ENCODE peak calls at places on chromosomes 6 and 20, in nine cellular contexts. M is lung, O is T-cell, E is endothelial cell of umbilical vein, C is psoas muscle, V is NCI-H524, Q is NCI-H1092, L is sigmoid colon, B is skeletal muscle cell. P is an unnamed sample.

GRCh38 chr6:111444794-111445193 is 38.2 kb downstream of the REV3L start:
- DNase-seq in C (no peak), E (no peak), V (no peak), M (no peak), L (no peak), O (no peak), B (no peak), Q (no peak), P (no peak)

GRCh38 chr6:26270903-26271639 is 93.9 kb upstream of the BTN3A2 start:
- DNase-seq in M (peak), O (peak), C (no peak), Q (peak), V (peak), E (peak), L (peak), B (no peak), P (peak)

GRCh38 chr6:37260063-37260843 is 2.3 kb upstream of the TMEM217 start:
- DNase-seq in E (no peak), Q (no peak), V (no peak), M (no peak), O (no peak), L (no peak), C (no peak), B (no peak), P (no peak)

GRCh38 chr6:56580271-56580670 is 62.4 kb downstream of the DST start:
- DNase-seq in M (no peak), L (no peak), Q (no peak), O (no peak), C (no peak), B (no peak), E (no peak), V (no peak), P (no peak)

GRCh38 chr6:170096191-170096802 is 194.6 kb downstream of the DLL1 start:
- DNase-seq in B (no peak), V (no peak), M (no peak), Q (no peak), C (no peak), L (peak), O (no peak), E (no peak), P (no peak)

GRCh38 chr20:19492937-19493336 is 265.1 kb upstream of the RIN2 start:
- DNase-seq in E (no peak), M (no peak), C (no peak), Q (peak), V (peak), B (no peak), O (no peak), L (no peak), P (no peak)

GRCh38 chr6:149052350-149053106 is 265.0 kb upstream of the TAB2 start:
- DNase-seq in M (no peak), L (no peak), E (no peak), C (no peak), B (no peak), Q (no peak), V (no peak), O (no peak), P (no peak)

GRCh38 chr6:43785220-43785752 is 15.3 kb downstream of the VEGFA start:
- DNase-seq in O (no peak), M (no peak), V (no peak), L (no peak), B (no peak), E (no peak), C (no peak), Q (no peak), P (no peak)

GRCh38 chr6:131565041-131565440 is 8.0 kb upstream of the ARG1 start:
- DNase-seq in B (no peak), L (no peak), M (no peak), Q (no peak), V (no peak), E (no peak), O (no peak), C (no peak), P (no peak)

GRCh38 chr6:116876635-116877611 is at the start of gene RFX6:
- DNase-seq in E (no peak), M (no peak), C (no peak), V (no peak), Q (no peak), B (no peak), O (no peak), L (no peak), P (no peak)

GRCh38 chr20:8616792-8617191 is 452.1 kb upstream of the PLCB4 start:
- DNase-seq in B (peak), M (no peak), Q (no peak), E (no peak), C (no peak), O (no peak), L (no peak), V (peak), P (no peak)

GRCh38 chr20:60808701-60809100 is 443.4 kb upstream of the CDH4 start:
- DNase-seq in C (no peak), V (no peak), O (no peak), M (no peak), E (no peak), Q (no peak), L (no peak), B (no peak), P (no peak)

GRCh38 chr6:94045473-94045872 is 626.1 kb upstream of the EPHA7 start:
- DNase-seq in C (no peak), B (no peak), M (no peak), E (no peak), V (no peak), L (no peak), Q (no peak), O (no peak), P (no peak)

GRCh38 chr6:85360794-85361642 is 88.9 kb upstream of the NT5E start:
- DNase-seq in V (no peak), L (no peak), E (peak), Q (no peak), B (peak), M (peak), C (no peak), O (no peak), P (peak)

GRCh38 chr6:170019259-170020040 is 268.0 kb downstream of the ERMARD start:
- DNase-seq in Q (no peak), O (no peak), E (no peak), M (no peak), B (no peak), V (no peak), L (peak), C (no peak), P (no peak)

GRCh38 chr6:152170702-152171667 is 363.5 kb downstream of the ESR1 start:
- DNase-seq in E (no peak), O (peak), V (no peak), B (no peak), C (no peak), L (no peak), Q (no peak), M (no peak), P (no peak)

GRCh38 chr6:112690497-112691202 is 343.5 kb downstream of the RFPL4B start:
- DNase-seq in E (no peak), B (no peak), L (no peak), O (no peak), M (no peak), V (peak), Q (no peak), C (no peak), P (no peak)

GRCh38 chr6:16040282-16040974 is 88.5 kb upstream of the MYLIP start:
- DNase-seq in M (no peak), B (no peak), V (no peak), Q (no peak), E (no peak), L (no peak), O (no peak), C (no peak), P (no peak)

GRCh38 chr20:47686545-47686944 is 98.7 kb downstream of the SULF2 start:
- DNase-seq in L (no peak), O (no peak), B (peak), E (no peak), C (peak), V (no peak), M (no peak), Q (no peak), P (no peak)

GRCh38 chr6:159979136-159979874 is 10.4 kb downstream of the IGF2R start:
- DNase-seq in O (peak), B (peak), V (no peak), L (no peak), Q (peak), C (peak), M (no peak), E (peak), P (no peak)

GRCh38 chr6:143806282-143807102 is 36.6 kb upstream of the LTV1 start:
- DNase-seq in V (no peak), O (no peak), M (peak), L (no peak), Q (no peak), B (peak), E (peak), C (no peak), P (no peak)

GRCh38 chr6:103122766-103123601 is 1729.5 kb downstream of the GRIK2 start:
- DNase-seq in E (peak), O (no peak), L (no peak), B (peak), Q (peak), V (peak), C (no peak), M (peak), P (peak)

GRCh38 chr6:63066053-63066704 is 145.1 kb upstream of the FKBP1C start:
- DNase-seq in B (no peak), V (peak), O (no peak), Q (no peak), M (no peak), L (no peak), C (no peak), E (no peak), P (peak)